ENCODE peak calls at places on chromosomes 13 and 19, in seven cellular contexts. X, W, I, M, G, O and Q are unnamed samples. For H3K27me3, the result is how much of the 10 kb centered on the place peaks cover.

GRCh38 chr19:3252650-3253049 is 28.2 kb downstream of the CELF5 start:
- DNase-seq in X (no peak), W (no peak), I (no peak), M (no peak), G (no peak), O (no peak), Q (no peak)

GRCh38 chr13:50780201-50781015 is 63.1 kb downstream of the DLEU7 start:
- DNase-seq in X (no peak), W (no peak), I (no peak), M (no peak), G (no peak), O (no peak), Q (no peak)

GRCh38 chr13:95553614-95554385 is 1.3 kb downstream of the CLDN10 start:
- DNase-seq in X (no peak), W (no peak), I (no peak), M (no peak), G (peak), O (no peak), Q (peak)

GRCh38 chr13:26707122-26708006 is 53.2 kb downstream of the GPR12 start:
- DNase-seq in X (peak), W (peak), I (no peak), M (no peak), G (no peak), O (no peak), Q (peak)

GRCh38 chr19:34253711-34254551 is 423 bp upstream of the GARRE1 start:
- DNase-seq in X (peak), W (no peak), I (no peak), M (peak), G (peak), O (peak), Q (no peak)

GRCh38 chr13:70249332-70250064 is 141.2 kb upstream of the KLHL1 start:
- DNase-seq in X (peak), W (no peak), I (no peak), M (no peak), G (no peak), O (no peak), Q (no peak)

GRCh38 chr13:84132491-84132890 is 250.2 kb upstream of the SLITRK1 start:
- DNase-seq in X (no peak), W (no peak), I (no peak), M (no peak), G (no peak), O (no peak), Q (no peak)

GRCh38 chr19:2446390-2446789 is 10.4 kb downstream of the LMNB2 start:
- DNase-seq in X (no peak), W (no peak), I (no peak), M (no peak), G (no peak), O (no peak), Q (no peak)

GRCh38 chr19:48558018-48558684 is 6.2 kb downstream of the SULT2B1 start:
- DNase-seq in X (no peak), W (no peak), I (no peak), M (no peak), G (peak), O (no peak), Q (peak)

GRCh38 chr13:36685912-36686311 is 12.1 kb downstream of the SERTM1 start:
- DNase-seq in X (no peak), W (no peak), I (no peak), M (no peak), G (no peak), O (no peak), Q (no peak)

GRCh38 chr13:24221007-24221406 is 60.5 kb downstream of the SPATA13 start:
- DNase-seq in X (no peak), W (no peak), I (no peak), M (no peak), G (no peak), O (no peak), Q (no peak)

GRCh38 chr19:547836-548720 is 4.2 kb downstream of the GZMM start:
- DNase-seq in X (no peak), W (no peak), I (no peak), M (no peak), G (no peak), O (no peak), Q (no peak)
- H3K4me3 ChIP-seq in X (no peak), W (no peak), I (no peak), M (no peak), G (no peak), O (no peak), Q (no peak)

DNA sequence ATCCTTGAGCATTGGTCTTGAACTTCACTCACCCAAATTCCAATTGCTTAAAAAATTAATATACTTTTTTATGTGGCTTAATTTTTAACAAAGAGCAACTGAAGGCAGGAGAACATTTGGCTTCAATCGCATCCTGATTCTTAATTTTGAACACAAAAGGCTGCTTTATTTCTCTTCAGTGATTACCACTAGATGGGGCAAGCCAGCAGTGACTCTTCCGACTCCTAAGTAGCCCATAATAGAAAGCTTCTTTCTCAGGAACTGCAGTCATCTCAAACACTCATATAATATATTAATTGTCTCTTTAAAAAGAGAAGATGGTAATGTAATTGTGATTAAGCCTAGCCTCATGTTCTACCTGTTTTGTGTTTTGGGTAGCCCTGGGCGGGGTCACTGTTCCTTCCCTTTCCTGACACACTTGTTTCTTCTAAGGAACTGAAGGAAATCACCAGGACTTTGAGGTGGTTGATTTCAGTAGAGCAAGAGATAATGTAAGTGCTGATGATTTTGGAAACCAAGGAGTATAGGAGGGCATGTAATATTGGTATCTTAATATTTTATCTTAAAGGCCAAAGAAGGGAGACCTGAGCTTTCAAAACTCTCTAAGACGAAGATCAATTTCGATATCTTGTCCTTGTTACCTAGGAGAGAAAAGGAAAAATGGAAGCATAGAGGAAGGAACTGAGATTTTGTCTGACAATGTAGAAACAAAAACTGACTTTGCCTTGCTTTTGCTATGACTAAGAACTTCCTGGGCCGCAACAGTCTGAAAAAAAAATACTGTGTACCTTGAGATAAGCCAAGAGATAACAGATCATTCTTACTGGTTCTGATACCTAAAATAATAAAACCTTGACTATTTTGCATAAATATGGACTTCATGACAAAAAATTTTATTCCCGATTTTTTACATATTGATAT is 73.1 kb downstream of the TNFSF13B start:
- DNase-seq in X (peak), W (peak), I (no peak), M (no peak), G (no peak), O (no peak), Q (peak)
- H3K27me3 ChIP-seq in X (under half), W (under half), I (under half), M (under half), G (under half), O (under half), Q (under half)

DNA sequence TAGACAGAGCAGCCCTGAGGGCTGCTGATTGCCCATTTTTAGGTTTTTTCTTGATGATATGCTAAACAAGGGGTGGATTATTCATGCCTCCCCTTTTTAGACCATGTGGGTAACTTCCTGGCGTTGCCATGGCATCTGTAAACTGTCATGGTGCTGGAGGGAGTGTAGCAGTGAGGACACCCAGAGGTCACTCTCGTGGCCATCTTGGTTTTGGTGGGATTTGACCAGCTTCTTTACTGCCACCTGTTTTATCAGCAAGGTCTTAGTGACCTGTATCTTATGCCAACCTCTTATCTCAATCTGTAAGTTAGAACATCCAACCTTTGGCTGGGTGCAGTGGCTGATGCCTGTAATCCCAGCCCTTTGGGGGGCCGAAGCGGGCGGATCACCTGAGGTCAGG is 148.0 kb downstream of the PTPRS start:
- DNase-seq in X (no peak), W (no peak), I (no peak), M (no peak), G (no peak), O (no peak), Q (no peak)
- H3K27ac ChIP-seq in X (no peak), W (no peak), I (no peak), M (no peak), G (no peak), O (no peak), Q (no peak)

GRCh38 chr13:112065867-112066623 is 904 bp upstream of the SOX1 start:
- DNase-seq in X (no peak), W (no peak), I (no peak), M (no peak), G (no peak), O (no peak), Q (no peak)
- H3K4me3 ChIP-seq in X (no peak), W (no peak), I (peak), M (peak), G (peak), O (peak), Q (peak)